ENCODE peak calls at places on chromosomes 1 and 21, in four cellular contexts. P is mesendoderm, Z is AG04450, N is OCI-LY7. S is an unnamed sample.

GRCh38 chr1:93989601-93990000 is 80.4 kb upstream of the GCLM start:
- DNase-seq in N (no peak), P (no peak), Z (no peak), S (no peak)

GRCh38 chr1:209411491-209411929 is 172.0 kb upstream of the CAMK1G start:
- DNase-seq in P (no peak), N (no peak), Z (no peak), S (peak; percentile 87)

GRCh38 chr1:10833630-10834557 is 37.4 kb upstream of the CASZ1 start:
- DNase-seq in P (peak; percentile 40), Z (no peak), N (no peak), S (no peak)

GRCh38 chr1:47584249-47584648 is 146.4 kb downstream of the FOXD2 start:
- DNase-seq in N (no peak), Z (no peak), P (no peak), S (no peak)

GRCh38 chr1:51690285-51690961 is 73.5 kb downstream of the OSBPL9 start:
- DNase-seq in Z (peak; percentile 53), N (no peak), P (no peak), S (peak; percentile 90)

GRCh38 chr1:238951809-238952208 is 434.6 kb upstream of the CHRM3 start:
- DNase-seq in P (peak; percentile 57), Z (no peak), N (no peak), S (no peak)

GRCh38 chr1:172588296-172589291 is 55.6 kb downstream of the SUCO start:
- DNase-seq in Z (peak; percentile 59), P (no peak), N (no peak), S (peak; percentile 18)

GRCh38 chr1:53126495-53126894 is 15.9 kb downstream of the SLC1A7 start:
- DNase-seq in P (no peak), N (no peak), Z (no peak), S (no peak)

GRCh38 chr1:230972855-230973271 is 5.8 kb downstream of the TTC13 start:
- DNase-seq in Z (no peak), P (no peak), N (peak; percentile 29), S (no peak)

GRCh38 chr1:99657213-99658030 is 11.5 kb downstream of the PALMD start:
- DNase-seq in P (no peak), Z (no peak), N (no peak), S (no peak)

GRCh38 chr21:45747802-45748445 is 104.4 kb downstream of the PCBP3 start:
- DNase-seq in P (peak; percentile 23), Z (no peak), N (no peak), S (peak; percentile 33)

GRCh38 chr1:117313555-117313954 is 53.7 kb upstream of the MAN1A2 start:
- DNase-seq in Z (no peak), P (no peak), N (no peak), S (no peak)

GRCh38 chr1:117318011-117318410 is 49.2 kb upstream of the MAN1A2 start:
- DNase-seq in P (no peak), N (no peak), Z (no peak), S (no peak)

GRCh38 chr1:117308406-117308916 is 58.8 kb upstream of the MAN1A2 start:
- DNase-seq in P (no peak), Z (no peak), N (no peak), S (no peak)

GRCh38 chr1:117318456-117318855 is 48.8 kb upstream of the MAN1A2 start:
- DNase-seq in Z (no peak), N (no peak), P (no peak), S (no peak)

DNA sequence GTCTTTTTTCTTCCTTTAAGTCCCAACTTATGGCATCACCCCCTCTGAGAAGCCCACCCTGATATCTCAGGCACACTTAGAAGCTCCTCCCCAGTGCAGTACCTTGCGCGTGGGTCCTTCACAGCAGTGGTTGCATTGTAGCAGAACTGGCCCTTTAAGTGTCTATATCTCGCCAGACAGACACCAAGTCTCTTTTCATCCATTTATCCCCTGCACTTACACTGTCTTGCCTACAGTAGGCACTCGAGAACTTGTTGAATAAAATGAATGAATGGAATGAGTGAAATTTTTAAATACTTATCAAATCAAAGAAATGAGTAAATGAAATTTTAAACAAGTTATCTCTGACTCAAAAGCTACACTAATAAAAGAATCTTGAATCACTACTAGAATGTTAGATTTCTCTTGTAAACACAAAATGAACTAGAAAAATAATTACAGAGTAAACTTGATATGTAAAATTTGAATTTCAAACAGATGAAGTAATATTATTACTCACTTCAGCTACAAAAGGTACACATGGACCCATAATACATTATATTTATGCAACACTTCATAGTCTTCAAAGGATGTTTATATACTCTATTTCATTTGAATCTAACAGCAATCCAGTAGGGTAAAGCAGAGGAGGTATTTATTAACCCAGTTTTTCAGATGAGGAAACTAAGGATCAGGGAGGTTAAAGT is 54.7 kb upstream of the MAN1A2 start:
- DNase-seq in P (peak; percentile 53), N (peak; percentile 42), Z (peak; percentile 4), S (no peak)
- H3K27ac ChIP-seq in P (no peak overlapping the region), N (no peak overlapping the region), Z (no peak overlapping the region), S (no peak overlapping the region)

GRCh38 chr1:30755746-30756145 is 1.8 kb downstream of the LAPTM5 start:
- DNase-seq in P (no peak), Z (no peak), N (no peak), S (no peak)
- H3K27ac ChIP-seq in P (no peak overlapping the region), Z (no peak overlapping the region), N (peak overlapping the region; percentile 99), S (no peak overlapping the region)

GRCh38 chr1:54804471-54805132 is 3.5 kb upstream of the TTC22 start:
- DNase-seq in P (no peak), N (no peak), Z (no peak), S (no peak)
- H3K27ac ChIP-seq in P (no peak overlapping the region), N (no peak overlapping the region), Z (no peak overlapping the region), S (peak overlapping the region; percentile 49)

DNA sequence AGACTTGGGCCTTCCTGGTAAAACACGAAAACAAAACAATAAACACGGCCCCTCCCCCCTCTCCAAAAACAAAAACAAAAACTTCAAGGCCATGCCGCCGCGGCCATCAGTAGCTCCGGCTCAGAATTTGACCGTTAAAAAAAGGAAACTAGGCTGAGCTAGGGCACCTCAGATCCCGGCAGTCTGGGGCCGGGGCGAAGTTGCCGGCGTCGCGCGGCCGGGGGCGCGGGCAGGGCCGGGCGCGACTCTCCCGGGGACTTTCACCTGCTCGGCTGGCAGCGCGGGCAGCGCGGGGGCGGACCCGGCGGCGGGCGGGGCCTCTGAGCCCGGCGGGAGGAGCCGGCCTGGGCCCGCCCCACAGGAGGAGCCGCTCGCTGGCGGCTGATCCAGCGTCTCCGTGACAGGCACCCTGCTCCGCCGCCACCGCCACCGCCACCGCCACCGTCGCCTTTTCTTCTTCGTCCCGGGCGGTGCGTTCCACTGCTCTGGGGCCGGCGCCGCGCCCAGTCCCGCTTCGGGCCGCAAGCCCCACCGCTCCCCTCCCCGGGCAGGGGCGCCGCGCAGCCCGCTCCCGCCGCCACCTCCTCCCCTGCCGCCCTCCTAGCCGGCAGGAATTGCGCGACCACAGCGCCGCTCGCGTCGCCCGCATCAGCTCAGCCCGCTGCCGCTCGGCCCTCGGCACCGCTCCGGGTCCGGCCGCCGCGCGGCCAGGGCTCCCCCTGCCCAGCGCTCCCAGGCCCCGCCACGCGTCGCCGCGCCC is at the start of gene NOS1AP:
- DNase-seq in Z (no peak), P (peak; percentile 87), N (peak; percentile 46), S (no peak)
- H3K27ac ChIP-seq in Z (no peak within 1 kb of the TSS), P (peak within 1 kb of the TSS; percentile 36), N (no peak within 1 kb of the TSS), S (no peak within 1 kb of the TSS)

GRCh38 chr1:115140442-115141144 is 51.3 kb upstream of the TSPAN2 start:
- DNase-seq in Z (no peak), N (no peak), P (no peak), S (no peak)

GRCh38 chr1:115141145-115141454 is 51.8 kb upstream of the TSPAN2 start:
- DNase-seq in N (no peak), Z (no peak), P (no peak), S (no peak)

GRCh38 chr1:115138973-115139372 is 49.7 kb upstream of the TSPAN2 start:
- DNase-seq in N (peak; percentile 71), Z (peak; percentile 84), P (peak; percentile 95), S (peak; percentile 60)

GRCh38 chr1:115138271-115138670 is 49.0 kb upstream of the TSPAN2 start:
- DNase-seq in Z (no peak), N (no peak), P (no peak), S (no peak)

DNA sequence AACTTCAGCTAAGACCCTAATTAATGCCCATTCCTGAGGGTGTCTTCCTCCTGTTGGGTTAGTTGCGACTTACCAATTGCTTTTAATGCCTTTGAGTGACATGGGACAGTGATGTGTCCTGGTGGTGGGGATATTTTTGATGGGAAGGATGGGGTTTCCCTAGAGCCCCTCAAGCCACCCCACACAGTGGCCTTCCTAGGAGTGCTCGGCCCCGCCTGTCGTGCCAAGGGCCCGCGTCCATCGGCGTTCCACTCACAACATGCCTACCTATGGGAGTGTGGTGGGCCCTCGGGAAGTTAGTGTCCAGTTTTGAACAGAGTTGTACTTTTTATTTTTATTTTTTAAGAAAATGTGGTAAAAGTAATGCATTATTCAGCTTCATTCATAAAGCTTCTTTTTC is 50.1 kb upstream of the TSPAN2 start:
- DNase-seq in Z (no peak), P (no peak), N (no peak), S (no peak)
- H3K27ac ChIP-seq in Z (no peak overlapping the region), P (no peak overlapping the region), N (no peak overlapping the region), S (no peak overlapping the region)